ENCODE peak calls at places on chromosomes 7 and 10, in nine cellular contexts. Y is endothelial cell of umbilical vein, C is stomach, I is PC-3, K is A673, N is IMR-90, Z is SK-N-SH, V is neural progenitor cell, D is A549. E is an unnamed sample.

GRCh38 chr7:46811529-46811928 is 770.4 kb downstream of the TNS3 start:
- DNase-seq in Y (no peak), C (no peak), I (peak), K (peak), N (peak), Z (no peak), V (no peak), D (no peak), E (peak)

GRCh38 chr10:58660577-58661255 is 148.0 kb downstream of the BICC1 start:
- DNase-seq in Y (no peak), C (no peak), I (no peak), K (no peak), N (no peak), Z (no peak), V (no peak), D (no peak), E (peak)

GRCh38 chr10:79111427-79111826 is 42.7 kb downstream of the ZMIZ1 start:
- DNase-seq in Y (no peak), C (no peak), I (peak), K (no peak), N (peak), Z (no peak), V (no peak), D (peak), E (peak)

GRCh38 chr10:113454341-113455061 is 98.4 kb upstream of the HABP2 start:
- DNase-seq in Y (peak), C (peak), I (peak), K (peak), N (peak), Z (peak), V (peak), D (peak), E (peak)

GRCh38 chr7:46930336-46930735 is 651.6 kb downstream of the TNS3 start:
- DNase-seq in Y (peak), C (no peak), I (peak), K (peak), N (peak), Z (no peak), V (no peak), D (peak), E (peak)

GRCh38 chr7:23622469-23622868 is 25.3 kb downstream of the CCDC126 start:
- DNase-seq in Y (no peak), C (no peak), I (no peak), K (no peak), N (peak), Z (no peak), V (no peak), D (no peak), E (peak)

GRCh38 chr10:82982110-82982608 is 1107.2 kb downstream of the NRG3 start:
- DNase-seq in Y (peak), C (no peak), I (peak), K (no peak), N (peak), Z (no peak), V (no peak), D (no peak), E (peak)

GRCh38 chr10:121070671-121071070 is 219.5 kb downstream of the WDR11 start:
- DNase-seq in Y (no peak), C (no peak), I (no peak), K (no peak), N (no peak), Z (no peak), V (no peak), D (no peak), E (no peak)

GRCh38 chr10:79367421-79368189 is 20.3 kb downstream of the PPIF start:
- DNase-seq in Y (no peak), C (no peak), I (peak), K (no peak), N (peak), Z (no peak), V (no peak), D (no peak), E (peak)

GRCh38 chr7:30888783-30889182 is 22.9 kb upstream of the AQP1 start:
- DNase-seq in Y (peak), C (no peak), I (peak), K (peak), N (peak), Z (no peak), V (no peak), D (no peak), E (peak)

GRCh38 chr7:590731-591551 is 71.3 kb upstream of the PDGFA start:
- DNase-seq in Y (no peak), C (no peak), I (no peak), K (no peak), N (no peak), Z (no peak), V (no peak), D (no peak), E (no peak)

GRCh38 chr7:151349507-151349853 is 7.9 kb downstream of the NUB1 start:
- DNase-seq in Y (no peak), C (no peak), I (no peak), K (no peak), N (no peak), Z (no peak), V (no peak), D (no peak), E (no peak)

GRCh38 chr10:103582331-103583123 is 89.0 kb downstream of the NEURL1 start:
- DNase-seq in Y (no peak), C (no peak), I (no peak), K (no peak), N (no peak), Z (no peak), V (no peak), D (no peak), E (no peak)

GRCh38 chr7:139582130-139582650 is 58.7 kb downstream of the CLEC2L start:
- DNase-seq in Y (no peak), C (peak), I (no peak), K (no peak), N (no peak), Z (no peak), V (no peak), D (no peak), E (no peak)

GRCh38 chr7:138705122-138705521 is 4.0 kb upstream of the SVOPL start:
- DNase-seq in Y (no peak), C (no peak), I (no peak), K (no peak), N (no peak), Z (no peak), V (no peak), D (no peak), E (no peak)

GRCh38 chr7:706721-707120 is 19.8 kb upstream of the DNAAF5 start:
- DNase-seq in Y (no peak), C (peak), I (no peak), K (no peak), N (no peak), Z (no peak), V (no peak), D (no peak), E (no peak)

GRCh38 chr10:652226-652625 is 37.2 kb downstream of the DIP2C start:
- DNase-seq in Y (no peak), C (no peak), I (no peak), K (no peak), N (no peak), Z (no peak), V (no peak), D (no peak), E (no peak)

GRCh38 chr10:128096486-128097199 is 29.6 kb downstream of the MKI67 start:
- DNase-seq in Y (no peak), C (no peak), I (no peak), K (no peak), N (no peak), Z (no peak), V (no peak), D (no peak), E (peak)

GRCh38 chr7:134364619-134365037 is 47.9 kb upstream of the SLC35B4 start:
- DNase-seq in Y (peak), C (peak), I (peak), K (no peak), N (peak), Z (no peak), V (no peak), D (peak), E (peak)

GRCh38 chr7:155918720-155919399 is 106.6 kb upstream of the SHH start:
- DNase-seq in Y (peak), C (peak), I (peak), K (no peak), N (peak), Z (no peak), V (no peak), D (peak), E (peak)

GRCh38 chr10:77837248-77837924 is 89.2 kb downstream of the DLG5 start:
- DNase-seq in Y (no peak), C (peak), I (peak), K (peak), N (peak), Z (peak), V (peak), D (no peak), E (peak)

GRCh38 chr7:5692845-5693278 is 88.6 kb downstream of the RNF216 start:
- DNase-seq in Y (peak), C (no peak), I (peak), K (no peak), N (peak), Z (peak), V (no peak), D (peak), E (peak)

GRCh38 chr10:128074589-128074988 is 51.6 kb downstream of the MKI67 start:
- DNase-seq in Y (no peak), C (no peak), I (no peak), K (no peak), N (no peak), Z (no peak), V (no peak), D (no peak), E (no peak)

GRCh38 chr7:23216021-23216420 is 30.6 kb upstream of the GPNMB start:
- DNase-seq in Y (no peak), C (no peak), I (no peak), K (no peak), N (no peak), Z (no peak), V (no peak), D (no peak), E (no peak)

GRCh38 chr10:122567056-122567660 is 6.6 kb downstream of the DMBT1 start:
- DNase-seq in Y (peak), C (peak), I (peak), K (peak), N (no peak), Z (peak), V (peak), D (no peak), E (no peak)

GRCh38 chr10:63700209-63700934 is 179.2 kb downstream of the REEP3 start:
- DNase-seq in Y (peak), C (no peak), I (peak), K (peak), N (peak), Z (no peak), V (no peak), D (peak), E (peak)

GRCh38 chr7:159097661-159098423 is 46.8 kb downstream of the VIPR2 start:
- DNase-seq in Y (no peak), C (peak), I (no peak), K (no peak), N (no peak), Z (no peak), V (peak), D (no peak), E (no peak)

GRCh38 chr7:7639847-7640220 is 718 bp upstream of the UMAD1 start:
- DNase-seq in Y (peak), C (no peak), I (peak), K (peak), N (peak), Z (no peak), V (no peak), D (peak), E (no peak)

GRCh38 chr10:112471878-112472487 is 25.0 kb downstream of the VTI1A start:
- DNase-seq in Y (peak), C (no peak), I (peak), K (peak), N (peak), Z (peak), V (peak), D (peak), E (peak)

GRCh38 chr10:108336836-108337235 is 1172.3 kb upstream of the SORCS1 start:
- DNase-seq in Y (no peak), C (no peak), I (no peak), K (no peak), N (no peak), Z (no peak), V (no peak), D (no peak), E (no peak)

GRCh38 chr7:77284005-77284404 is 84.4 kb upstream of the FGL2 start:
- DNase-seq in Y (no peak), C (no peak), I (no peak), K (no peak), N (no peak), Z (no peak), V (no peak), D (no peak), E (no peak)

GRCh38 chr10:4267084-4267774 is 482.2 kb upstream of the KLF6 start:
- DNase-seq in Y (peak), C (no peak), I (no peak), K (no peak), N (peak), Z (no peak), V (no peak), D (no peak), E (peak)

GRCh38 chr10:48507933-48508830 is 96.7 kb downstream of the ARHGAP22 start:
- DNase-seq in Y (peak), C (peak), I (peak), K (no peak), N (no peak), Z (no peak), V (no peak), D (no peak), E (no peak)

GRCh38 chr10:48511066-48511854 is 93.6 kb downstream of the ARHGAP22 start:
- DNase-seq in Y (no peak), C (peak), I (no peak), K (no peak), N (no peak), Z (no peak), V (no peak), D (no peak), E (no peak)

GRCh38 chr10:48511855-48512191 is 93.0 kb downstream of the ARHGAP22 start:
- DNase-seq in Y (no peak), C (peak), I (peak), K (no peak), N (no peak), Z (no peak), V (no peak), D (no peak), E (no peak)

GRCh38 chr10:48509061-48509772 is 95.7 kb downstream of the ARHGAP22 start:
- DNase-seq in Y (no peak), C (peak), I (no peak), K (no peak), N (no peak), Z (no peak), V (no peak), D (no peak), E (no peak)

DNA sequence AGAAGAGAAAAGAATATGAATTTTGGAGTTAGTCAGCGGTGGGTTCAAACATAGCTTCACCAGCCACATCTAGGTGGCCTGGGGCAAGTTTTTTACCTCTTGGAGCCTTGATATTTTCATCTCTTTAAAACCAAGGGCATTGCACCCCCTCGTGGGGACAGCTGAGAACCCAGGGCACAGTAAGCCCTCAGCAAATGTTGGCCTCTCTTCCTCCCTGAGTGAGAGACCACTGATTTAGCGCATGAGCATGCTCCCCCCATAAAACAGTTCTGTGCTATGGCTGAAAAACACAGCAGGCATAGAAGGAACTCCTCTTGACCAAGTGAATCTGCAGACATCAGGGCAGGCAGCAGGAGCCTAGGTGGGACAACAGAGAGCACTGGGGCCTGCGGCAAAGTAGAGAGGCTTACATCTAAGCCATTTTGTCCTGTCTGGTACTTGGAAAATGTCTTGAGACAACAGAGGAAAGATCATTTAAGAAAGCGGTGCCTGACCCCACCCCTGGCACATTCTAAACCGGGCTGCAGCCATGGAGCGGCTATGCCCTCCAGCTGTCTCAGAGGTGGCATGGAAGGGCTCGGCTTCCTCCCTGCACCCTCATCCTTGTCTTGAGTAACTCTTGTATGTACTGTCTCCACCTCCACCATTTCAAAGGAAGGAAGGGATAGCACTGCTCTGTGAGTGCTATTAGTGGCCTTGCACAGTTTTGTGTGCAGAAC is 94.7 kb downstream of the ARHGAP22 start:
- DNase-seq in Y (peak), C (peak), I (peak), K (peak), N (no peak), Z (no peak), V (peak), D (peak), E (no peak)
- TF ChIP-seq CTCF in Y (peak), C (no peak), I (peak), K (peak), N (peak), Z (no peak), V (peak), D (peak), E (peak)

GRCh38 chr10:21510218-21511070 is 15.0 kb downstream of the SKIDA1 start:
- DNase-seq in Y (no peak), C (no peak), I (no peak), K (no peak), N (no peak), Z (no peak), V (peak), D (no peak), E (peak)
- H3K4me3 ChIP-seq in Y (no peak), C (peak), I (no peak), K (no peak), N (peak), Z (no peak), V (peak), D (no peak), E (peak)

GRCh38 chr10:11146402-11147171 is 128.9 kb downstream of the CELF2 start:
- DNase-seq in Y (peak), C (no peak), I (no peak), K (no peak), N (peak), Z (peak), V (no peak), D (no peak), E (no peak)

GRCh38 chr10:11148638-11149037 is 131.0 kb downstream of the CELF2 start:
- DNase-seq in Y (no peak), C (no peak), I (no peak), K (no peak), N (no peak), Z (no peak), V (no peak), D (no peak), E (no peak)

GRCh38 chr10:11149499-11149898 is 131.8 kb downstream of the CELF2 start:
- DNase-seq in Y (no peak), C (no peak), I (no peak), K (no peak), N (no peak), Z (no peak), V (no peak), D (no peak), E (no peak)

GRCh38 chr10:11148131-11148530 is 130.5 kb downstream of the CELF2 start:
- DNase-seq in Y (no peak), C (no peak), I (no peak), K (no peak), N (no peak), Z (no peak), V (no peak), D (no peak), E (no peak)

DNA sequence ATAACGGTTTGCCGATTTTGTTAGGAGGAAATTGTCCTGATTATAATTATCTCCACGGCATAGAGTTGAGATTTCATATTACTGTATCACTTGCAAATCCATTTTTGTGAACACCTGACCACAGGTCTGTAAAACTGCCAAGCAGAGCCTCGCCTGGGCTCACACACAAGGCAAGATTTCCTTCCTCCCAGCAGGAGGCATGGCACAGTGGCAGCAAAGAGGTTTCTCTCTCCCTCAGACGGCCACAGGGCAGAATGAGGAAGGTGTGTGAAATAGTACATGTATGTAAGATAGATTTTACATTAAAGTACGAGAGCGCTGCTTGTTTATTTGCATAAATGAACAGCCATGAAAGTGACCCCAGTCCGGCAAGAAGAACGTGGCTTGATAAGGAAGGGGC is 130.1 kb downstream of the CELF2 start:
- DNase-seq in Y (no peak), C (peak), I (no peak), K (no peak), N (no peak), Z (no peak), V (peak), D (no peak), E (no peak)
- TF ChIP-seq CTCF in Y (no peak), C (no peak), I (no peak), K (no peak), N (no peak), Z (no peak), V (no peak), D (no peak), E (no peak)

GRCh38 chr7:87347682-87348081 is 2.2 kb downstream of the CROT start:
- DNase-seq in Y (no peak), C (no peak), I (no peak), K (no peak), N (no peak), Z (no peak), V (no peak), D (no peak), E (no peak)
- H3K4me3 ChIP-seq in Y (no peak), C (no peak), I (no peak), K (no peak), N (no peak), Z (no peak), V (no peak), D (no peak), E (no peak)

GRCh38 chr10:124827474-124827873 is 25.9 kb downstream of the ABRAXAS2 start:
- DNase-seq in Y (peak), C (no peak), I (peak), K (peak), N (peak), Z (peak), V (no peak), D (peak), E (peak)
- TF ChIP-seq CTCF in Y (peak), C (peak), I (peak), K (peak), N (peak), Z (peak), V (peak), D (peak), E (peak)

GRCh38 chr7:149763563-149764240 is 9.7 kb downstream of the ZNF467 start:
- DNase-seq in Y (no peak), C (no peak), I (no peak), K (no peak), N (no peak), Z (no peak), V (no peak), D (no peak), E (no peak)
- H3K4me3 ChIP-seq in Y (no peak), C (no peak), I (no peak), K (no peak), N (no peak), Z (no peak), V (no peak), D (no peak), E (no peak)